ENCODE peak calls at places on chromosomes 13 and 19, in five cellular contexts. B is HepG2, Y is K562, I is GM12878, J is H1. T is an unnamed sample.

GRCh38 chr19:51698296-51698695 is 5.2 kb downstream of the SPACA6 start:
- DNase-seq in B (no peak), Y (no peak), I (no peak), J (no peak), T (no peak)

GRCh38 chr13:25469179-25469545 is 97.4 kb downstream of the ATP8A2 start:
- DNase-seq in B (no peak), Y (no peak), I (no peak), J (no peak), T (no peak)

GRCh38 chr19:13681509-13681908 is 82.8 kb upstream of the MRI1 start:
- DNase-seq in B (no peak), Y (no peak), I (no peak), J (no peak), T (no peak)

GRCh38 chr13:32443111-32443510 is 15.2 kb upstream of the N4BP2L1 start:
- DNase-seq in B (peak), Y (peak), I (peak), J (no peak), T (peak)

GRCh38 chr19:392375-392970 is 16.5 kb downstream of the C2CD4C start:
- DNase-seq in B (no peak), Y (no peak), I (no peak), J (no peak), T (no peak)

GRCh38 chr13:30673669-30674521 is 56.2 kb downstream of the USPL1 start:
- DNase-seq in B (peak), Y (peak), I (peak), J (peak), T (peak)

GRCh38 chr13:29908411-29908810 is 58.0 kb upstream of the UBL3 start:
- DNase-seq in B (no peak), Y (no peak), I (no peak), J (no peak), T (no peak)

GRCh38 chr19:1132625-1133383 is 29.0 kb downstream of the GPX4 start:
- DNase-seq in B (no peak), Y (no peak), I (no peak), J (no peak), T (no peak)

GRCh38 chr13:33348366-33348765 is 62.8 kb upstream of the STARD13 start:
- DNase-seq in B (no peak), Y (no peak), I (no peak), J (no peak), T (no peak)

GRCh38 chr13:111270126-111270525 is 50.3 kb upstream of the TEX29 start:
- DNase-seq in B (no peak), Y (no peak), I (no peak), J (no peak), T (no peak)

GRCh38 chr19:10971107-10971715 is 10.4 kb downstream of the SMARCA4 start:
- DNase-seq in B (no peak), Y (no peak), I (no peak), J (no peak), T (no peak)

GRCh38 chr19:10966809-10967208 is 6.0 kb downstream of the SMARCA4 start:
- DNase-seq in B (no peak), Y (no peak), I (no peak), J (no peak), T (no peak)

GRCh38 chr19:10964903-10965302 is 4.1 kb downstream of the SMARCA4 start:
- DNase-seq in B (no peak), Y (peak), I (no peak), J (no peak), T (no peak)

GRCh38 chr19:10965398-10965797 is 4.6 kb downstream of the SMARCA4 start:
- DNase-seq in B (no peak), Y (no peak), I (no peak), J (no peak), T (no peak)

DNA sequence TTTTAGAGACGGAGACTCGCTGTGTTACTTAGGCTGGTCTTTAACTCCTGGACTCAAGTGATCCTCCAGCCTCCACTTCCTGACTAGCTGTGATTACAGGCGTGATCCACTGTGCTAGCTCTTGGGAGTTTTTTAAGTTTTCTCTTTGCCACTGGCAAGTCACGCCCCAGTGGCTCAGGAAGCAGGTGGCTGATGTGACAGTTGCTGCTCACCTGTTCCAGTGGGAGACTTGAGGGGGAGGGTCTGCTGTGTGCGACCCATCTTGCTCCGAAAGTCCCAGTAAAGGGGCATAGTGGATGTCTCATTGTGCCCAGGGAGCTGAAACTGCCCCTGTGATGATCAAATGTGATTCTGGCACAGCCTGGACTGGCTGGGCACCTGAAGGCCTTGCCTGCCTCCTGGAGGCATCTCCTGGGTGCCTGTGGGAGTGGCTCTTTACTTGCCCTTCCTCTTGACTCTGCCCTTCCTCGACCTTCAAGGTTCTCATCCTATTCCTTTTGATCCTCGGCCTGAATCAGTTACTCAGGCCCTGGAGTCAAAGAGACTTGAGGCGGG is 7.8 kb downstream of the SMARCA4 start:
- DNase-seq in B (no peak), Y (no peak), I (peak), J (no peak), T (no peak)
- TF ChIP-seq SIN3A in B (no peak), Y (no peak), I (no peak), J (no peak), T (no peak)

GRCh38 chr13:28138012-28138755 is at the start of gene PAN3:
- DNase-seq in B (peak), Y (peak), I (peak), J (peak), T (peak)
- TF ChIP-seq CTCF in B (peak), Y (no peak), I (peak), J (no peak), T (no peak)

DNA sequence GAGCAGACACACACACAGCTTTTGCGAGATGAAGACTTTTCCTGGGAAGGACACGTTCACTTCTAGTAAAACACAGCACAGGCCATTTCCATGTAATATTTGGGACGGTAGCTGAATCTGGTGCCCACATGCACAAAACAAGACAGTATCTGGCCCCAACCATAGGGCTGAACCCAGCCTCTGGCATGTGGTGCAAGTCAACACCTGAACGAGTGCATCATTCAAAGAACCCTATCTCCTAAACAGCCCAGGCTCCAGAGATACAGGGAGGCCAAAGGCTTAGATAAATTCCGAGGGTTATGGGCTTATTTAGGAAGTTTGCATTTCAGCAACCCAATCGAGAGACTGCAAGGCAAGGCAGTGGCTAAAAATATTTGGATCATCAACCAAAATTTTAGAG is 2.7 kb upstream of the TFDP1 start:
- DNase-seq in B (no peak), Y (no peak), I (no peak), J (peak), T (no peak)
- H3K4me3 ChIP-seq in B (no peak), Y (no peak), I (no peak), J (no peak), T (no peak)

GRCh38 chr13:59700281-59700680 is 463.4 kb downstream of the DIAPH3 start:
- DNase-seq in B (peak), Y (no peak), I (no peak), J (no peak), T (no peak)
- TF ChIP-seq SIN3A in B (no peak), Y (no peak), I (no peak), J (no peak), T (no peak)